ENCODE peak calls at places on chromosomes 6 and 20, in five cellular contexts. One of them, this sample, is unnamed.

GRCh38 chr6:25138697-25139051 is 140.5 kb upstream of the CARMIL1 start:
- DNase-seq in activated naive CD4-positive, alpha-beta T cell: no peak
- DNase-seq in neural crest cell: no peak
- DNase-seq in vagina: no peak
- DNase-seq in cerebellum: no peak
- DNase-seq in this sample: no peak

GRCh38 chr20:46837083-46837482 is 57.6 kb upstream of the EYA2 start:
- DNase-seq in activated naive CD4-positive, alpha-beta T cell: no peak
- DNase-seq in neural crest cell: no peak
- DNase-seq in vagina: no peak
- DNase-seq in cerebellum: no peak
- DNase-seq in this sample: no peak

GRCh38 chr6:31900917-31901414 is 920 bp downstream of the ZBTB12 start:
- DNase-seq in activated naive CD4-positive, alpha-beta T cell: no peak
- DNase-seq in neural crest cell: no peak
- DNase-seq in vagina: no peak
- DNase-seq in cerebellum: no peak
- DNase-seq in this sample: no peak

GRCh38 chr6:98942263-98942803 is 5.4 kb downstream of the FBXL4 start:
- DNase-seq in activated naive CD4-positive, alpha-beta T cell: no peak
- DNase-seq in neural crest cell: no peak
- DNase-seq in vagina: no peak
- DNase-seq in cerebellum: no peak
- DNase-seq in this sample: no peak

GRCh38 chr6:170128346-170128745 is 162.5 kb downstream of the DLL1 start:
- DNase-seq in activated naive CD4-positive, alpha-beta T cell: no peak
- DNase-seq in neural crest cell: no peak
- DNase-seq in vagina: no peak
- DNase-seq in cerebellum: no peak
- DNase-seq in this sample: no peak

GRCh38 chr6:2939315-2940009 is 31.9 kb downstream of the SERPINB6 start:
- DNase-seq in activated naive CD4-positive, alpha-beta T cell: no peak
- DNase-seq in neural crest cell: no peak
- DNase-seq in vagina: peak
- DNase-seq in cerebellum: no peak
- DNase-seq in this sample: no peak

GRCh38 chr6:80335061-80335660 is 228.7 kb downstream of the BCKDHB start:
- DNase-seq in activated naive CD4-positive, alpha-beta T cell: no peak
- DNase-seq in neural crest cell: no peak
- DNase-seq in vagina: no peak
- DNase-seq in cerebellum: no peak
- DNase-seq in this sample: no peak

GRCh38 chr20:58722379-58722778 is 29.8 kb downstream of the NPEPL1 start:
- DNase-seq in activated naive CD4-positive, alpha-beta T cell: no peak
- DNase-seq in neural crest cell: no peak
- DNase-seq in vagina: peak
- DNase-seq in cerebellum: no peak
- DNase-seq in this sample: no peak

GRCh38 chr6:165055231-165055630 is 254.2 kb downstream of the C6orf118 start:
- DNase-seq in activated naive CD4-positive, alpha-beta T cell: no peak
- DNase-seq in neural crest cell: no peak
- DNase-seq in vagina: no peak
- DNase-seq in cerebellum: no peak
- DNase-seq in this sample: no peak

GRCh38 chr6:33165581-33166258 is 26.5 kb downstream of the COL11A2 start:
- DNase-seq in activated naive CD4-positive, alpha-beta T cell: no peak
- DNase-seq in neural crest cell: no peak
- DNase-seq in vagina: no peak
- DNase-seq in cerebellum: no peak
- DNase-seq in this sample: no peak

GRCh38 chr20:58233881-58234528 is 5.6 kb upstream of the ANKRD60 start:
- DNase-seq in activated naive CD4-positive, alpha-beta T cell: peak
- DNase-seq in neural crest cell: peak
- DNase-seq in vagina: no peak
- DNase-seq in cerebellum: no peak
- DNase-seq in this sample: no peak

GRCh38 chr20:39152126-39152525 is 190.0 kb downstream of the DHX35 start:
- DNase-seq in activated naive CD4-positive, alpha-beta T cell: no peak
- DNase-seq in neural crest cell: no peak
- DNase-seq in vagina: no peak
- DNase-seq in cerebellum: no peak
- DNase-seq in this sample: no peak

GRCh38 chr6:47752801-47753200 is 29.0 kb upstream of the OPN5 start:
- DNase-seq in activated naive CD4-positive, alpha-beta T cell: no peak
- DNase-seq in neural crest cell: no peak
- DNase-seq in vagina: no peak
- DNase-seq in cerebellum: no peak
- DNase-seq in this sample: no peak

GRCh38 chr6:32430179-32430578 is 9.5 kb upstream of the HLA-DRA start:
- DNase-seq in activated naive CD4-positive, alpha-beta T cell: no peak
- DNase-seq in neural crest cell: no peak
- DNase-seq in vagina: no peak
- DNase-seq in cerebellum: no peak
- DNase-seq in this sample: no peak

GRCh38 chr6:82067021-82067420 is 180.5 kb downstream of the IBTK start:
- DNase-seq in activated naive CD4-positive, alpha-beta T cell: no peak
- DNase-seq in neural crest cell: no peak
- DNase-seq in vagina: no peak
- DNase-seq in cerebellum: no peak
- DNase-seq in this sample: no peak

GRCh38 chr6:117346142-117346930 is 79.4 kb downstream of the ROS1 start:
- DNase-seq in activated naive CD4-positive, alpha-beta T cell: no peak
- DNase-seq in neural crest cell: no peak
- DNase-seq in vagina: no peak
- DNase-seq in cerebellum: peak
- DNase-seq in this sample: no peak

GRCh38 chr6:140609956-140610355 is 1235.5 kb upstream of the CITED2 start:
- DNase-seq in activated naive CD4-positive, alpha-beta T cell: no peak
- DNase-seq in neural crest cell: no peak
- DNase-seq in vagina: no peak
- DNase-seq in cerebellum: no peak
- DNase-seq in this sample: no peak

GRCh38 chr6:20060252-20060651 is 152.0 kb downstream of the MBOAT1 start:
- DNase-seq in activated naive CD4-positive, alpha-beta T cell: no peak
- DNase-seq in neural crest cell: no peak
- DNase-seq in vagina: no peak
- DNase-seq in cerebellum: no peak
- DNase-seq in this sample: no peak

GRCh38 chr6:133101790-133102189 is 139.4 kb upstream of the EYA4 start:
- DNase-seq in activated naive CD4-positive, alpha-beta T cell: no peak
- DNase-seq in neural crest cell: no peak
- DNase-seq in vagina: no peak
- DNase-seq in cerebellum: no peak
- DNase-seq in this sample: no peak

GRCh38 chr6:135667694-135668455 is 170.3 kb upstream of the AHI1 start:
- DNase-seq in activated naive CD4-positive, alpha-beta T cell: no peak
- DNase-seq in neural crest cell: peak
- DNase-seq in vagina: no peak
- DNase-seq in cerebellum: no peak
- DNase-seq in this sample: no peak

GRCh38 chr6:152457949-152458624 is 179.1 kb downstream of the SYNE1 start:
- DNase-seq in activated naive CD4-positive, alpha-beta T cell: no peak
- DNase-seq in neural crest cell: no peak
- DNase-seq in vagina: no peak
- DNase-seq in cerebellum: no peak
- DNase-seq in this sample: no peak

GRCh38 chr6:89368107-89368506 is 15.6 kb upstream of the UBE2J1 start:
- DNase-seq in activated naive CD4-positive, alpha-beta T cell: peak
- DNase-seq in neural crest cell: peak
- DNase-seq in vagina: no peak
- DNase-seq in cerebellum: peak
- DNase-seq in this sample: peak

GRCh38 chr6:36241728-36242127 is 28.1 kb upstream of the PNPLA1 start:
- DNase-seq in activated naive CD4-positive, alpha-beta T cell: no peak
- DNase-seq in neural crest cell: no peak
- DNase-seq in vagina: no peak
- DNase-seq in cerebellum: no peak
- DNase-seq in this sample: peak

This sample was measured in NCI-H1048.